ENCODE peak calls at places on chromosomes 16 and 17, in nine cellular contexts. R is GM04504, J is AG08396, S is NB4, U is endodermal cell, W is COR-L47, N is uterus, K is activated T-cell treated with anti-CD3 and anti-CD28 coated beads for 1 hour, C is foreskin keratinocyte. E is an unnamed sample.

GRCh38 chr16:87765473-87765775 is 362 bp downstream of the KLHDC4 start:
- DNase-seq in R (no peak), J (peak; percentile 37), S (peak; percentile 62), U (no peak), W (no peak), N (no peak), K (peak; percentile 33), C (no peak), E (no peak)

GRCh38 chr17:82418001-82418986 is at the start of the genes HEXD and OGFOD3:
- DNase-seq in R (peak; percentile 67), J (peak; percentile 100), S (peak; percentile 83), U (peak; percentile 98), W (peak; percentile 86), N (peak; percentile 69), K (peak; percentile 72), C (peak; percentile 79), E (no peak)

GRCh38 chr17:33753452-33753851 is 460.4 kb upstream of the ASIC2 start:
- DNase-seq in R (no peak), J (no peak), S (peak; percentile 37), U (peak; percentile 17), W (no peak), N (no peak), K (no peak), C (no peak), E (no peak)

GRCh38 chr17:80129006-80129565 is 17.8 kb downstream of the EIF4A3 start:
- DNase-seq in R (no peak), J (no peak), S (no peak), U (no peak), W (no peak), N (no peak), K (no peak), C (peak; percentile 37), E (no peak)

GRCh38 chr17:75645501-75645888 is 12.3 kb downstream of the SMIM5 start:
- DNase-seq in R (no peak), J (no peak), S (no peak), U (peak; percentile 79), W (peak; percentile 79), N (no peak), K (no peak), C (peak; percentile 99), E (peak; percentile 43)

GRCh38 chr17:50169121-50169764 is 3.4 kb downstream of the SGCA start:
- DNase-seq in R (no peak), J (peak; percentile 74), S (peak; percentile 76), U (peak; percentile 98), W (peak; percentile 29), N (peak; percentile 63), K (peak; percentile 36), C (peak; percentile 64), E (no peak)

GRCh38 chr17:70552230-70552981 is 383.1 kb downstream of the KCNJ2 start:
- DNase-seq in R (peak; percentile 10), J (peak; percentile 50), S (peak; percentile 53), U (peak; percentile 63), W (peak; percentile 31), N (no peak), K (no peak), C (peak; percentile 25), E (no peak)

GRCh38 chr17:79050591-79050990 is 24.0 kb upstream of the ENGASE start:
- DNase-seq in R (no peak), J (no peak), S (no peak), U (no peak), W (no peak), N (no peak), K (no peak), C (no peak), E (no peak)

GRCh38 chr17:80279895-80280294 is 19.2 kb downstream of the RNF213 start:
- DNase-seq in R (no peak), J (peak; percentile 90), S (no peak), U (no peak), W (no peak), N (peak; percentile 41), K (no peak), C (no peak), E (peak; percentile 42)

GRCh38 chr17:82882715-82883446 is 43.1 kb upstream of the ZNF750 start:
- DNase-seq in R (no peak), J (no peak), S (no peak), U (no peak), W (no peak), N (no peak), K (peak; percentile 66), C (no peak), E (no peak)

GRCh38 chr17:13518271-13519000 is 83.3 kb downstream of the HS3ST3A1 start:
- DNase-seq in R (peak; percentile 60), J (peak; percentile 25), S (no peak), U (no peak), W (no peak), N (no peak), K (no peak), C (no peak), E (peak; percentile 54)

GRCh38 chr17:45270828-45271418 is 9.0 kb upstream of the SPATA32 start:
- DNase-seq in R (no peak), J (no peak), S (peak; percentile 57), U (peak; percentile 94), W (peak; percentile 16), N (no peak), K (peak; percentile 58), C (no peak), E (no peak)

GRCh38 chr16:16982614-16983013 is 488.1 kb downstream of the XYLT1 start:
- DNase-seq in R (no peak), J (no peak), S (no peak), U (no peak), W (no peak), N (no peak), K (no peak), C (no peak), E (no peak)

GRCh38 chr17:5557485-5557884 is 26.8 kb downstream of the NLRP1 start:
- DNase-seq in R (peak; percentile 24), J (peak; percentile 72), S (no peak), U (no peak), W (no peak), N (no peak), K (no peak), C (peak; percentile 59), E (no peak)

GRCh38 chr17:50183439-50184001 is 17.7 kb downstream of the SGCA start:
- DNase-seq in R (no peak), J (no peak), S (peak; percentile 71), U (no peak), W (no peak), N (no peak), K (no peak), C (no peak), E (no peak)

GRCh38 chr17:27376637-27377547 is 79.4 kb upstream of the KSR1 start:
- DNase-seq in R (peak; percentile 46), J (no peak), S (no peak), U (peak; percentile 7), W (no peak), N (peak; percentile 52), K (no peak), C (peak; percentile 50), E (no peak)

GRCh38 chr16:26795184-26795583 is 271.5 kb upstream of the C16orf82 start:
- DNase-seq in R (no peak), J (no peak), S (peak; percentile 42), U (peak; percentile 69), W (no peak), N (no peak), K (no peak), C (no peak), E (no peak)

GRCh38 chr17:4940625-4941021 is 555 bp downstream of the RNF167 start:
- DNase-seq in R (no peak), J (no peak), S (peak; percentile 59), U (no peak), W (no peak), N (no peak), K (no peak), C (no peak), E (no peak)

GRCh38 chr16:4550587-4550986 is 5.6 kb upstream of the C16orf96 start:
- DNase-seq in R (no peak), J (peak; percentile 13), S (no peak), U (no peak), W (no peak), N (no peak), K (no peak), C (no peak), E (no peak)

GRCh38 chr16:86653289-86654006 is 75.1 kb downstream of the FOXL1 start:
- DNase-seq in R (no peak), J (no peak), S (no peak), U (no peak), W (no peak), N (no peak), K (no peak), C (no peak), E (no peak)

GRCh38 chr17:17789828-17790672 is 46.7 kb downstream of the SREBF1 start:
- DNase-seq in R (no peak), J (no peak), S (no peak), U (no peak), W (no peak), N (no peak), K (no peak), C (no peak), E (no peak)

GRCh38 chr16:54630284-54630967 is 300.2 kb upstream of the IRX5 start:
- DNase-seq in R (no peak), J (no peak), S (no peak), U (no peak), W (no peak), N (no peak), K (no peak), C (peak; percentile 49), E (peak; percentile 27)

GRCh38 chr17:45851873-45852272 is 7.2 kb downstream of the SPPL2C start:
- DNase-seq in R (no peak), J (no peak), S (no peak), U (no peak), W (no peak), N (no peak), K (no peak), C (no peak), E (no peak)

GRCh38 chr17:70636517-70637133 is 467.3 kb downstream of the KCNJ2 start:
- DNase-seq in R (peak; percentile 16), J (peak; percentile 43), S (peak; percentile 38), U (no peak), W (peak; percentile 30), N (no peak), K (no peak), C (peak; percentile 17), E (no peak)

GRCh38 chr16:68234188-68235104 is 1.5 kb downstream of the ESRP2 start:
- DNase-seq in R (no peak), J (no peak), S (no peak), U (peak; percentile 80), W (peak; percentile 87), N (no peak), K (no peak), C (peak; percentile 74), E (no peak)

GRCh38 chr17:57519199-57519598 is 225.9 kb downstream of the CCDC182 start:
- DNase-seq in R (no peak), J (no peak), S (no peak), U (peak; percentile 75), W (no peak), N (no peak), K (no peak), C (peak; percentile 65), E (no peak)

GRCh38 chr17:56810846-56811775 is 22.6 kb downstream of the C17orf67 start:
- DNase-seq in R (no peak), J (no peak), S (peak; percentile 63), U (no peak), W (no peak), N (no peak), K (no peak), C (no peak), E (no peak)

GRCh38 chr16:88731699-88732098 is 25.4 kb downstream of the CTU2 start:
- DNase-seq in R (no peak), J (peak; percentile 74), S (no peak), U (no peak), W (no peak), N (no peak), K (no peak), C (no peak), E (no peak)

GRCh38 chr16:68219708-68220378 is 16.1 kb downstream of the ESRP2 start:
- DNase-seq in R (no peak), J (no peak), S (no peak), U (no peak), W (no peak), N (no peak), K (no peak), C (no peak), E (no peak)

GRCh38 chr17:75151893-75152292 is 2.4 kb downstream of the JPT1 start:
- DNase-seq in R (no peak), J (no peak), S (no peak), U (no peak), W (peak; percentile 51), N (no peak), K (no peak), C (no peak), E (no peak)

GRCh38 chr17:75514299-75515228 is 773 bp downstream of the CASKIN2 start:
- DNase-seq in R (no peak), J (no peak), S (peak; percentile 42), U (peak; percentile 74), W (no peak), N (peak; percentile 51), K (no peak), C (peak; percentile 71), E (no peak)

E was measured in non-pigmented ciliary epithelial cell.